ENCODE peak calls at places on chromosomes 1 and 21, in eight cellular contexts. One of them, this sample, is unnamed.

GRCh38 chr1:227870375-227870774 is 54.9 kb downstream of the PRSS38 start:
- DNase-seq in AG08396: no peak
- DNase-seq in iPS-NIHi11: no peak
- DNase-seq in adrenal gland: no peak
- DNase-seq in MM.1S: no peak
- DNase-seq in amniotic stem cell: no peak
- DNase-seq in stimulated activated CD8-positive, alpha-beta memory T cell treated with anti-CD3 and anti-CD28 coated beads, Interleukin-15, amount 100 ng/mL, for 4 hours: no peak
- DNase-seq in ELR: no peak
- DNase-seq in this sample: no peak

GRCh38 chr1:31238986-31239613 is 587 bp downstream of the NKAIN1 start:
- DNase-seq in AG08396: peak; percentile 39
- DNase-seq in iPS-NIHi11: peak; percentile 76
- DNase-seq in adrenal gland: peak; percentile 51
- DNase-seq in MM.1S: no peak
- DNase-seq in amniotic stem cell: no peak
- DNase-seq in stimulated activated CD8-positive, alpha-beta memory T cell treated with anti-CD3 and anti-CD28 coated beads, Interleukin-15, amount 100 ng/mL, for 4 hours: no peak
- DNase-seq in ELR: peak; percentile 22
- DNase-seq in this sample: no peak

GRCh38 chr1:243712242-243712641 is 137.8 kb downstream of the AKT3 start:
- DNase-seq in AG08396: no peak
- DNase-seq in iPS-NIHi11: no peak
- DNase-seq in adrenal gland: no peak
- DNase-seq in MM.1S: no peak
- DNase-seq in amniotic stem cell: no peak
- DNase-seq in stimulated activated CD8-positive, alpha-beta memory T cell treated with anti-CD3 and anti-CD28 coated beads, Interleukin-15, amount 100 ng/mL, for 4 hours: no peak
- DNase-seq in ELR: no peak
- DNase-seq in this sample: no peak

GRCh38 chr1:241666419-241666818 is 14.3 kb downstream of the WDR64 start:
- DNase-seq in AG08396: no peak
- DNase-seq in iPS-NIHi11: no peak
- DNase-seq in adrenal gland: no peak
- DNase-seq in MM.1S: no peak
- DNase-seq in amniotic stem cell: no peak
- DNase-seq in stimulated activated CD8-positive, alpha-beta memory T cell treated with anti-CD3 and anti-CD28 coated beads, Interleukin-15, amount 100 ng/mL, for 4 hours: no peak
- DNase-seq in ELR: no peak
- DNase-seq in this sample: no peak

GRCh38 chr1:228272831-228273571 is 65.2 kb downstream of the OBSCN start:
- DNase-seq in AG08396: peak; percentile 4
- DNase-seq in iPS-NIHi11: no peak
- DNase-seq in adrenal gland: no peak
- DNase-seq in MM.1S: no peak
- DNase-seq in amniotic stem cell: no peak
- DNase-seq in stimulated activated CD8-positive, alpha-beta memory T cell treated with anti-CD3 and anti-CD28 coated beads, Interleukin-15, amount 100 ng/mL, for 4 hours: no peak
- DNase-seq in ELR: no peak
- DNase-seq in this sample: no peak

GRCh38 chr21:33403786-33404571 is 766 bp downstream of the IFNGR2 start:
- DNase-seq in AG08396: peak; percentile 71
- DNase-seq in iPS-NIHi11: peak; percentile 56
- DNase-seq in adrenal gland: peak; percentile 72
- DNase-seq in MM.1S: peak; percentile 58
- DNase-seq in amniotic stem cell: no peak
- DNase-seq in stimulated activated CD8-positive, alpha-beta memory T cell treated with anti-CD3 and anti-CD28 coated beads, Interleukin-15, amount 100 ng/mL, for 4 hours: no peak
- DNase-seq in ELR: peak; percentile 55
- DNase-seq in this sample: no peak

GRCh38 chr1:30816211-30817082 is 58.9 kb upstream of the LAPTM5 start:
- DNase-seq in AG08396: peak; percentile 75
- DNase-seq in iPS-NIHi11: peak; percentile 93
- DNase-seq in adrenal gland: peak; percentile 63
- DNase-seq in MM.1S: no peak
- DNase-seq in amniotic stem cell: peak; percentile 94
- DNase-seq in stimulated activated CD8-positive, alpha-beta memory T cell treated with anti-CD3 and anti-CD28 coated beads, Interleukin-15, amount 100 ng/mL, for 4 hours: no peak
- DNase-seq in ELR: peak; percentile 95
- DNase-seq in this sample: no peak

GRCh38 chr1:235734335-235734734 is 84.8 kb upstream of the GNG4 start:
- DNase-seq in AG08396: no peak
- DNase-seq in iPS-NIHi11: no peak
- DNase-seq in adrenal gland: no peak
- DNase-seq in MM.1S: no peak
- DNase-seq in amniotic stem cell: no peak
- DNase-seq in stimulated activated CD8-positive, alpha-beta memory T cell treated with anti-CD3 and anti-CD28 coated beads, Interleukin-15, amount 100 ng/mL, for 4 hours: no peak
- DNase-seq in ELR: peak; percentile 54
- DNase-seq in this sample: no peak

GRCh38 chr21:44054710-44055109 is 42.6 kb downstream of the TRAPPC10 start:
- DNase-seq in AG08396: peak; percentile 26
- DNase-seq in iPS-NIHi11: no peak
- DNase-seq in adrenal gland: peak; percentile 37
- DNase-seq in MM.1S: no peak
- DNase-seq in amniotic stem cell: no peak
- DNase-seq in stimulated activated CD8-positive, alpha-beta memory T cell treated with anti-CD3 and anti-CD28 coated beads, Interleukin-15, amount 100 ng/mL, for 4 hours: no peak
- DNase-seq in ELR: no peak
- DNase-seq in this sample: no peak

GRCh38 chr1:13585996-13586395 is 2.4 kb downstream of the PDPN start:
- DNase-seq in AG08396: no peak
- DNase-seq in iPS-NIHi11: no peak
- DNase-seq in adrenal gland: no peak
- DNase-seq in MM.1S: no peak
- DNase-seq in amniotic stem cell: no peak
- DNase-seq in stimulated activated CD8-positive, alpha-beta memory T cell treated with anti-CD3 and anti-CD28 coated beads, Interleukin-15, amount 100 ng/mL, for 4 hours: no peak
- DNase-seq in ELR: no peak
- DNase-seq in this sample: no peak

GRCh38 chr1:176051902-176052518 is 155.1 kb downstream of the COP1 start:
- DNase-seq in AG08396: no peak
- DNase-seq in iPS-NIHi11: no peak
- DNase-seq in adrenal gland: no peak
- DNase-seq in MM.1S: no peak
- DNase-seq in amniotic stem cell: no peak
- DNase-seq in stimulated activated CD8-positive, alpha-beta memory T cell treated with anti-CD3 and anti-CD28 coated beads, Interleukin-15, amount 100 ng/mL, for 4 hours: no peak
- DNase-seq in ELR: peak; percentile 61
- DNase-seq in this sample: no peak

This sample was measured in activated CD8-positive, alpha-beta memory T cell treated with anti-CD3 and anti-CD28 coated beads for 1 hour.